ENCODE peak calls at places on chromosome 10, in six cellular contexts. C is transverse colon, B is fibroblast of lung, K is mucosa of descending colon, S is suprapubic skin, N is choroid plexus epithelial cell. Z is an unnamed sample.

GRCh38 chr10:104501864-104502579 is 139.1 kb upstream of the SORCS3 start:
- DNase-seq in C (no peak), B (no peak), K (no peak), S (no peak), N (no peak), Z (no peak)

GRCh38 chr10:130799532-130799931 is 512.0 kb downstream of the TCERG1L start:
- DNase-seq in C (no peak), B (no peak), K (no peak), S (no peak), N (no peak), Z (no peak)

GRCh38 chr10:50622497-50623298 is 1.1 kb downstream of the SGMS1 start:
- DNase-seq in C (peak), B (peak), K (peak), S (peak), N (peak), Z (peak)

GRCh38 chr10:117004627-117005453 is at the start of gene SHTN1:
- DNase-seq in C (peak), B (peak), K (peak), S (peak), N (peak), Z (peak)

GRCh38 chr10:118781536-118781935 is 26.8 kb upstream of the CACUL1 start:
- DNase-seq in C (no peak), B (no peak), K (no peak), S (no peak), N (no peak), Z (no peak)

GRCh38 chr10:115093776-115094361 is 704 bp downstream of the ATRNL1 start:
- DNase-seq in C (peak), B (no peak), K (peak), S (no peak), N (peak), Z (no peak)

GRCh38 chr10:129967579-129968019 is 3.5 kb upstream of the EBF3 start:
- DNase-seq in C (no peak), B (no peak), K (no peak), S (no peak), N (no peak), Z (no peak)

GRCh38 chr10:22697799-22698198 is 16.6 kb downstream of the PIP4K2A start:
- DNase-seq in C (no peak), B (no peak), K (no peak), S (no peak), N (no peak), Z (no peak)

GRCh38 chr10:71239946-71240795 is 27.8 kb downstream of the UNC5B start:
- DNase-seq in C (no peak), B (no peak), K (peak), S (no peak), N (no peak), Z (peak)

GRCh38 chr10:113961261-113961938 is 82.3 kb upstream of the ADRB1 start:
- DNase-seq in C (peak), B (no peak), K (peak), S (no peak), N (no peak), Z (no peak)

GRCh38 chr10:29658984-29659769 is 24.4 kb upstream of the SVIL start:
- DNase-seq in C (peak), B (peak), K (no peak), S (no peak), N (peak), Z (peak)

GRCh38 chr10:47183726-47184084 is 116.3 kb upstream of the GDF10 start:
- DNase-seq in C (no peak), B (no peak), K (no peak), S (no peak), N (peak), Z (no peak)

GRCh38 chr10:29239569-29240472 is 49.0 kb upstream of the LYZL1 start:
- DNase-seq in C (no peak), B (no peak), K (no peak), S (no peak), N (peak), Z (no peak)

GRCh38 chr10:14487511-14487909 is 156.8 kb upstream of the FRMD4A start:
- DNase-seq in C (no peak), B (peak), K (no peak), S (no peak), N (peak), Z (no peak)

GRCh38 chr10:18681366-18681765 is 22.1 kb downstream of the ARL5B start:
- DNase-seq in C (no peak), B (peak), K (no peak), S (no peak), N (peak), Z (no peak)

GRCh38 chr10:129694633-129695356 is 227.8 kb downstream of the MGMT start:
- DNase-seq in C (no peak), B (no peak), K (no peak), S (no peak), N (peak), Z (peak)

GRCh38 chr10:103493362-103493871 is at the start of gene NEURL1:
- DNase-seq in C (no peak), B (no peak), K (peak), S (no peak), N (no peak), Z (peak)

GRCh38 chr10:86592413-86592812 is 61.9 kb upstream of the OPN4 start:
- DNase-seq in C (no peak), B (no peak), K (peak), S (no peak), N (no peak), Z (no peak)

GRCh38 chr10:110408203-110408871 is 89.4 kb upstream of the DUSP5 start:
- DNase-seq in C (no peak), B (peak), K (no peak), S (no peak), N (peak), Z (no peak)

GRCh38 chr10:72421895-72422540 is 67.3 kb upstream of the DNAJB12 start:
- DNase-seq in C (no peak), B (no peak), K (no peak), S (no peak), N (no peak), Z (no peak)

GRCh38 chr10:117457071-117457810 is 82.0 kb upstream of the PDZD8 start:
- DNase-seq in C (no peak), B (no peak), K (no peak), S (no peak), N (no peak), Z (no peak)

GRCh38 chr10:6482737-6483362 is 97.2 kb downstream of the PRKCQ start:
- DNase-seq in C (no peak), B (no peak), K (no peak), S (no peak), N (no peak), Z (no peak)

GRCh38 chr10:46558411-46559185 is 2.1 kb upstream of the GPRIN2 start:
- DNase-seq in C (peak), B (no peak), K (no peak), S (peak), N (no peak), Z (no peak)

GRCh38 chr10:3124412-3125175 is 48.0 kb downstream of the PITRM1 start:
- DNase-seq in C (no peak), B (no peak), K (no peak), S (no peak), N (no peak), Z (no peak)

GRCh38 chr10:76114556-76114955 is 683.1 kb downstream of the LRMDA start:
- DNase-seq in C (no peak), B (peak), K (no peak), S (no peak), N (no peak), Z (no peak)

GRCh38 chr10:89627863-89628262 is 17.2 kb downstream of the PANK1 start:
- DNase-seq in C (no peak), B (no peak), K (no peak), S (no peak), N (no peak), Z (no peak)

GRCh38 chr10:123157210-123157609 is 3.0 kb downstream of the BUB3 start:
- DNase-seq in C (no peak), B (peak), K (no peak), S (no peak), N (peak), Z (no peak)

GRCh38 chr10:3397231-3397630 is 224.6 kb upstream of the PITRM1 start:
- DNase-seq in C (no peak), B (peak), K (no peak), S (no peak), N (no peak), Z (no peak)

GRCh38 chr10:50369931-50370330 is 118.6 kb upstream of the ASAH2 start:
- DNase-seq in C (no peak), B (peak), K (no peak), S (no peak), N (no peak), Z (no peak)

GRCh38 chr10:25177093-25177753 is 2.4 kb downstream of the GPR158 start:
- DNase-seq in C (no peak), B (no peak), K (no peak), S (no peak), N (no peak), Z (no peak)

GRCh38 chr10:124283215-124284046 is 135.3 kb downstream of the OAT start:
- DNase-seq in C (no peak), B (no peak), K (no peak), S (no peak), N (no peak), Z (peak)

GRCh38 chr10:26911811-26912461 is 51.2 kb upstream of the ABI1 start:
- DNase-seq in C (no peak), B (no peak), K (no peak), S (no peak), N (no peak), Z (no peak)

GRCh38 chr10:20891338-20891714 is 5.8 kb downstream of the NEBL start:
- DNase-seq in C (no peak), B (peak), K (no peak), S (no peak), N (peak), Z (no peak)

GRCh38 chr10:112585052-112585451 is 138.0 kb downstream of the VTI1A start:
- DNase-seq in C (no peak), B (peak), K (no peak), S (no peak), N (peak), Z (no peak)

GRCh38 chr10:77637986-77638765 is 568 bp upstream of the KCNMA1 start:
- DNase-seq in C (peak), B (peak), K (peak), S (no peak), N (peak), Z (peak)
- H3K4me3 ChIP-seq in C (peak), B (peak), K (no peak), S (peak), N (peak), Z (peak)

GRCh38 chr10:79067241-79068202 is 1.2 kb upstream of the ZMIZ1 start:
- DNase-seq in C (peak), B (peak), K (peak), S (peak), N (peak), Z (peak)

GRCh38 chr10:79068203-79068561 is 584 bp upstream of the ZMIZ1 start:
- DNase-seq in C (no peak), B (no peak), K (no peak), S (no peak), N (peak), Z (peak)

GRCh38 chr10:79065853-79066252 is 2.9 kb upstream of the ZMIZ1 start:
- DNase-seq in C (no peak), B (no peak), K (peak), S (no peak), N (no peak), Z (peak)

GRCh38 chr10:79065091-79065551 is 3.6 kb upstream of the ZMIZ1 start:
- DNase-seq in C (no peak), B (no peak), K (peak), S (peak), N (no peak), Z (peak)

GRCh38 chr10:79066460-79067240 is 2.1 kb upstream of the ZMIZ1 start:
- DNase-seq in C (no peak), B (no peak), K (peak), S (no peak), N (peak), Z (no peak)
- H3K4me3 ChIP-seq in C (peak), B (peak), K (peak), S (peak), N (peak), Z (peak)

GRCh38 chr10:32955299-32955772 is 2.7 kb downstream of the ITGB1 start:
- DNase-seq in C (no peak), B (no peak), K (no peak), S (no peak), N (no peak), Z (no peak)

GRCh38 chr10:32954545-32955298 is 3.3 kb downstream of the ITGB1 start:
- DNase-seq in C (no peak), B (no peak), K (no peak), S (no peak), N (no peak), Z (no peak)

GRCh38 chr10:32956365-32957197 is 1.4 kb downstream of the ITGB1 start:
- DNase-seq in C (no peak), B (no peak), K (no peak), S (no peak), N (no peak), Z (no peak)

GRCh38 chr10:32954080-32954479 is 4.0 kb downstream of the ITGB1 start:
- DNase-seq in C (no peak), B (no peak), K (no peak), S (no peak), N (no peak), Z (no peak)

GRCh38 chr10:32955790-32956189 is 2.2 kb downstream of the ITGB1 start:
- DNase-seq in C (no peak), B (no peak), K (no peak), S (no peak), N (no peak), Z (no peak)
- H3K4me3 ChIP-seq in C (no peak), B (peak), K (no peak), S (peak), N (peak), Z (peak)

DNA sequence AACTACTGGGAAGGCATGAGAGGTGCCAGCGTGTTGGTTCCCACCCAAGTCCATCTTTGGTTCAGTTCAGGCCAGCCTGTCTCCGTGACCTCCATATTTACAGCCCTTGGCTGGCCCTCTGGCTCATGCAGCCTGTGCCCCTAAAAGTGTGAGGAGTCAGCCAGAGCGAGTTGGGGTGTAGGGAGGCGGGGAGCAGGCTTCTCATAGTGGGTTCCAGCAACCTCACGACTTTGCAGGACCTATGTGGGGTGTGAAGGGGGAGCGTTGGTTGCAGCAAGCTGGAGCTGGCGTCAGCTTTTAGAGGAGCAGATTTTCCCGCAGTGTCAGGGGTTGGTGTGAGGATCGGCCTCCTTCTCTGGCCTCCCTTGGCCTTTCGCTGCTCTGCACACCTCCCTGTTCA is 9.8 kb downstream of the TSPAN14 start:
- DNase-seq in C (no peak), B (no peak), K (no peak), S (no peak), N (no peak), Z (no peak)
- H3K4me3 ChIP-seq in C (no peak), B (no peak), K (no peak), S (no peak), N (no peak), Z (no peak)

DNA sequence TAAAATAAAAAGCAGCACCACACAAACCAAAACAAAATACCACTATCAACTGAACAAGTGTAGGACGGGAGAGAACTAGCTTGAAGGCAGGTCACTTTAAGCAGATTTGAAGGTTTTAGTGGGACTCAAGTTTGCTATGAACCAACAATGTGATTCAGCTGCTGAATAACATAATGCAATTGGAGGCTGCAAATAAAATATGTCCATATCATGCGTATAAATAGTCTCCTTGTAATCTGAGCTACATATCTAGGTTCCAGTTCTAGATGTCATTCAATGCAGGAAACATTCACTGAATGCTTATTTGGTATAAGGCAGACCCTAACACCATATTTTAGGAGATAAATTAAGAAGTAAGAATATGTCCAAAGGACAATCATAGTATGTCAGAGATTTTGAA is 81.4 kb upstream of the KCNIP2 start:
- DNase-seq in C (no peak), B (no peak), K (no peak), S (no peak), N (no peak), Z (no peak)
- H3K4me3 ChIP-seq in C (no peak), B (no peak), K (no peak), S (no peak), N (no peak), Z (no peak)

GRCh38 chr10:68327889-68328786 is 3.7 kb upstream of the HNRNPH3 start:
- DNase-seq in C (no peak), B (peak), K (no peak), S (no peak), N (peak), Z (no peak)
- H3K4me3 ChIP-seq in C (no peak), B (peak), K (no peak), S (peak), N (peak), Z (peak)

DNA sequence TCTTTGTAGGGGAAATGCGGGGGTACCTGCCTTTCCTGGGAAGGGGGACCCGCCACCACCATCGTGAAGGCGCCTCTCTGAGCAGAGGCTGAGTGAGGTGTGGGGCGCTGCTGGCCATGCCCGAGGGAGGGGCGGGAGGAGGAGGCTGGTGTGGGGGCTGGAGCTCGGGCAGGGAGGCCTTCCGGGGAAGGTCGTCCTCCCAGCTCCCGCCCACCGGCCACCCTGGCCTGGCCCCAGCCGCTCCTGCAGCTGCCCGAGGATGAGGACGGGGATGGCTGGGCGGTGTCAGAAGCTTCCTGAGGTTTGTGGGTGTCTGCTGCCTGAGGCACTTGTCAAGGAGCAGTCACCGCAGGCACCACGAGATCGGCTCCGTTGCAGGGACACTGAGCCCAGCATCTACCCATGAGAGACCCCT is 11.4 kb downstream of the PWWP2B start:
- DNase-seq in C (peak), B (no peak), K (peak), S (no peak), N (no peak), Z (no peak)
- H3K4me3 ChIP-seq in C (no peak), B (no peak), K (no peak), S (peak), N (no peak), Z (no peak)

Z was measured in psoas muscle.